ENCODE peak calls at places on chromosomes 4 and X, in nine cellular contexts. O is HS-5, H is T-cell, E is mucosa of descending colon, B is body of pancreas, Q is ELR, Z is AG04449, T is WERI-Rb-1, I is COR-L47. R is an unnamed sample.

GRCh38 chr4:25032126-25032525 is 1.4 kb upstream of the LGI2 start:
- DNase-seq in O (no peak), T (no peak), H (no peak), Z (no peak), I (no peak), B (no peak), E (no peak), Q (peak; percentile 17), R (no peak)

GRCh38 chr4:3077796-3078195 is 3.3 kb downstream of the HTT start:
- DNase-seq in Q (no peak), O (no peak), I (no peak), E (no peak), Z (no peak), B (no peak), H (no peak), T (no peak), R (no peak)

GRCh38 chrX:70755850-70756249 is 152.7 kb downstream of the TEX11 start:
- DNase-seq in Z (no peak), E (peak; percentile 23), T (no peak), O (no peak), Q (no peak), H (peak; percentile 63), B (no peak), I (no peak), R (no peak)

GRCh38 chr4:8117278-8117682 is 41.3 kb downstream of the ABLIM2 start:
- DNase-seq in E (peak; percentile 87), B (peak; percentile 74), T (peak; percentile 65), O (no peak), Q (peak; percentile 51), Z (no peak), H (peak; percentile 31), I (no peak), R (no peak)

GRCh38 chrX:39613997-39614679 is 483.6 kb downstream of the BCOR start:
- DNase-seq in H (peak; percentile 4), Q (no peak), B (peak; percentile 25), I (no peak), O (no peak), T (no peak), E (no peak), Z (no peak), R (no peak)

GRCh38 chr4:7423801-7424552 is 10.8 kb downstream of the PSAPL1 start:
- DNase-seq in E (no peak), T (no peak), O (no peak), H (no peak), Q (no peak), B (no peak), I (no peak), Z (no peak), R (no peak)

GRCh38 chrX:153794897-153795816 is 689 bp downstream of the SSR4 start:
- DNase-seq in Z (no peak), B (peak; percentile 20), E (no peak), I (no peak), T (no peak), H (no peak), Q (peak; percentile 42), O (no peak), R (no peak)

GRCh38 chr4:157824006-157824405 is 348.8 kb downstream of the GASK1B start:
- DNase-seq in E (no peak), O (no peak), T (no peak), Q (no peak), B (no peak), I (no peak), Z (no peak), H (no peak), R (no peak)

GRCh38 chrX:142156567-142156966 is 48.5 kb downstream of the MAGEC2 start:
- DNase-seq in E (no peak), T (no peak), Q (no peak), O (no peak), H (no peak), I (no peak), Z (no peak), B (no peak), R (no peak)

GRCh38 chr4:47972181-47972580 is 44.3 kb downstream of the CNGA1 start:
- DNase-seq in B (peak; percentile 5), Q (no peak), Z (no peak), E (no peak), H (no peak), I (no peak), O (no peak), T (no peak), R (no peak)

GRCh38 chrX:24371391-24371972 is 11.0 kb downstream of the SUPT20HL1 start:
- DNase-seq in Q (peak; percentile 64), Z (no peak), B (peak; percentile 75), I (peak; percentile 29), H (peak; percentile 39), T (peak; percentile 65), E (peak; percentile 31), O (no peak), R (peak; percentile 17)

GRCh38 chrX:150160656-150161055 is 202.5 kb upstream of the MAMLD1 start:
- DNase-seq in Q (no peak), E (no peak), I (no peak), O (no peak), T (no peak), H (no peak), Z (no peak), B (no peak), R (no peak)

GRCh38 chrX:39152106-39152649 is 350.9 kb downstream of the MID1IP1 start:
- DNase-seq in E (peak; percentile 60), B (peak; percentile 41), Z (no peak), Q (peak; percentile 1), O (no peak), T (peak; percentile 61), H (no peak), I (peak; percentile 91), R (no peak)

GRCh38 chrX:133414399-133415275 is 652 bp downstream of the GPC4 start:
- DNase-seq in Q (no peak), B (peak; percentile 4), E (peak; percentile 47), I (no peak), O (no peak), H (no peak), Z (no peak), T (no peak), R (no peak)

GRCh38 chrX:46072372-46072771 is 472.8 kb downstream of the ZNF674 start:
- DNase-seq in Q (no peak), Z (no peak), O (no peak), T (no peak), B (no peak), E (no peak), H (no peak), I (no peak), R (no peak)

GRCh38 chr4:183241322-183241640 is 78.8 kb downstream of the CLDN22 start:
- DNase-seq in E (no peak), O (no peak), T (no peak), I (no peak), Z (peak; percentile 26), H (no peak), Q (peak; percentile 84), B (peak; percentile 52), R (no peak)

GRCh38 chr4:120864969-120865368 is 57.6 kb downstream of the PRDM5 start:
- DNase-seq in H (no peak), T (no peak), O (no peak), E (no peak), Z (no peak), B (no peak), I (no peak), Q (no peak), R (no peak)

GRCh38 chr4:130249002-130249401 is 1153.0 kb downstream of the C4orf33 start:
- DNase-seq in T (no peak), E (no peak), H (no peak), I (no peak), B (no peak), Z (no peak), Q (no peak), O (no peak), R (no peak)

GRCh38 chr4:182604953-182605352 is 312.2 kb downstream of the DCTD start:
- DNase-seq in E (no peak), B (no peak), T (no peak), H (no peak), O (no peak), I (no peak), Z (peak; percentile 28), Q (peak; percentile 70), R (no peak)

GRCh38 chrX:56783450-56783831 is 54.4 kb downstream of the NBDY start:
- DNase-seq in I (no peak), T (peak; percentile 74), O (no peak), H (no peak), E (no peak), Z (no peak), B (no peak), Q (no peak), R (no peak)

R was measured in effector memory CD4-positive, alpha-beta T cell.